ENCODE peak calls at places on chromosomes 6 and 20, in four cellular contexts. L is A549, K is suprapubic skin, S is heart left ventricle. W is an unnamed sample.

GRCh38 chr6:168666751-168667427 is 225.9 kb downstream of the SMOC2 start:
- DNase-seq in L (no peak), K (peak), S (no peak), W (no peak)

GRCh38 chr6:156163311-156163710 is 613.9 kb upstream of the ARID1B start:
- DNase-seq in L (no peak), K (no peak), S (no peak), W (no peak)

GRCh38 chr6:53439556-53439955 is 90.8 kb upstream of the ELOVL5 start:
- DNase-seq in L (no peak), K (no peak), S (no peak), W (no peak)

GRCh38 chr6:122286512-122286911 is 112.9 kb upstream of the HSF2 start:
- DNase-seq in L (no peak), K (no peak), S (no peak), W (no peak)

GRCh38 chr20:51335329-51335841 is 207.1 kb downstream of the NFATC2 start:
- DNase-seq in L (peak), K (no peak), S (no peak), W (peak)

GRCh38 chr6:21949211-21949801 is 347.5 kb downstream of the PRL start:
- DNase-seq in L (no peak), K (no peak), S (no peak), W (no peak)

GRCh38 chr20:25289886-25290597 is 42.2 kb downstream of the PYGB start:
- DNase-seq in L (no peak), K (no peak), S (peak), W (no peak)

GRCh38 chr6:157528931-157529653 is 148.1 kb downstream of the ZDHHC14 start:
- DNase-seq in L (no peak), K (no peak), S (no peak), W (no peak)

GRCh38 chr20:19017104-19017690 is 195.2 kb upstream of the SLC24A3 start:
- DNase-seq in L (no peak), K (no peak), S (no peak), W (no peak)

GRCh38 chr6:48714286-48715049 is 603.5 kb upstream of the PTCHD4 start:
- DNase-seq in L (no peak), K (no peak), S (no peak), W (no peak)

GRCh38 chr20:10236540-10237533 is 18.2 kb downstream of the SNAP25 start:
- DNase-seq in L (no peak), K (no peak), S (no peak), W (no peak)

GRCh38 chr6:85498596-85499258 is 48.8 kb downstream of the NT5E start:
- DNase-seq in L (no peak), K (no peak), S (no peak), W (no peak)

GRCh38 chr6:22251331-22251730 is 45.5 kb downstream of the PRL start:
- DNase-seq in L (no peak), K (no peak), S (no peak), W (peak)

GRCh38 chr20:50992733-50993457 is 30.0 kb downstream of the KCNG1 start:
- DNase-seq in L (peak), K (no peak), S (no peak), W (peak)

GRCh38 chr6:106450645-106451044 is 90.1 kb downstream of the CRYBG1 start:
- DNase-seq in L (no peak), K (no peak), S (no peak), W (no peak)

GRCh38 chr6:7446056-7446455 is 56.4 kb downstream of the RIOK1 start:
- DNase-seq in L (no peak), K (no peak), S (no peak), W (no peak)

GRCh38 chr6:166364480-166364879 is 18.3 kb downstream of the MPC1 start:
- DNase-seq in L (no peak), K (no peak), S (no peak), W (no peak)

GRCh38 chr20:56631318-56631989 is 2.3 kb downstream of the TFAP2C start:
- DNase-seq in L (no peak), K (no peak), S (no peak), W (no peak)

GRCh38 chr20:62371588-62372041 is 4.5 kb upstream of the LAMA5 start:
- DNase-seq in L (no peak), K (no peak), S (peak), W (no peak)

GRCh38 chr20:53497246-53497645 is 96.4 kb downstream of the ZNF217 start:
- DNase-seq in L (no peak), K (no peak), S (no peak), W (no peak)

DNA sequence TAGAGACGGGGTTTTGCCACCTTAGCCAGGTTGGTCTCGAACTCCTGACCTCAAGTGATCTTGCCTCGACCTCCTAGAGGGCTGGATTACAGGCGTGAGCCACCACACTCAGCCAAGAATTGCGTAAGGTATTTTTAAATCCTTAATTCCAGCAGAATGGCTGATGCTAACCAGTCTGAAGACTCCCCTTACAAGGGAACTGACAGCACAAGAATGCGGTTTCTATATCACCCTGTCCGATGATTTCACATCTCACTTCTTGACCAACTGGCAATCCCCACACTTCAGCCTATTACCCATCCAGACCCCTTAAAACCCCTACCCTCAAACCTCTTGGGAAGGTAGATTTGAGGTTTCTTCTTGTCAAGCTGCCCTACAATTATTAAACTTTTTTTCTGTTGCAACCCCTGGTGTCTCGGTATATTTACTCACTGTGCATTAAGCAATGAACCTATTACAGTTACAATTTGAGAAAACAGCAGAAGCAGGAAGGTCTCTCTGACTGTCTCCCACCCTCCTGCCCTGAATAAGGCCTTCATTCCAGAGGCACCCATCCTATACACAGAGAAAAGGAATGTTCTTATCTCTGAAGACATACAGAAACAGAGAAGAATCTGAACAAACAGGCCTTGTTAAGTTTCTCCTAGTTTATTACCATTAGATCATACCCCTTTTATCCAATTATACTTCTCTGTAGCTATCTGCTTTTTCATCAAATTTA is 164.9 kb downstream of the ARHGAP18 start:
- DNase-seq in L (no peak), K (no peak), S (no peak), W (no peak)
- TF ChIP-seq POLR2A in L (no peak), K (no peak), S (no peak), W (no peak)

DNA sequence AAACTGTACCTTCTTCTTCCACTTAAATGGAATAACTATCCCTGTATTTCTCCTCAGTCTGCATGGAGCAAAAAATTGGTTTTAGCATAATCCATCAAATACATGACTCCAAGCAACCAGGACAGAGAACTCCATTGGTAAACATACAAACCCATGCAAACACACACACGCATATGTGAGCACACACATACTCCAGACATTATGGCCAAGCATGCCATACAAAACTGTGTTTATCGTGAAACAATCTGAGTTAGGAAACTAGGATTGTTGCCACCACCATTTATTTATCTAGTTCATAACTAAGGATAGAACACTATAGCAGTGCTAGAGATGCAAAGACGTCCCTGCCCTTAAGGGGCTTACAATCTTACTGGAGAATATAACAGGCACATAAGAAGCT is 206.0 kb upstream of the SHLD1 start:
- DNase-seq in L (no peak), K (no peak), S (no peak), W (no peak)
- TF ChIP-seq POLR2A in L (no peak), K (no peak), S (no peak), W (no peak)

GRCh38 chr6:37456816-37457560 is 24.0 kb downstream of the CMTR1 start:
- DNase-seq in L (no peak), K (no peak), S (no peak), W (peak)

GRCh38 chr6:37454420-37455125 is 21.6 kb downstream of the CMTR1 start:
- DNase-seq in L (no peak), K (no peak), S (no peak), W (no peak)

GRCh38 chr6:37460805-37461204 is 27.8 kb downstream of the CMTR1 start:
- DNase-seq in L (no peak), K (no peak), S (no peak), W (no peak)

GRCh38 chr6:37456126-37456525 is 23.1 kb downstream of the CMTR1 start:
- DNase-seq in L (no peak), K (no peak), S (no peak), W (peak)

GRCh38 chr6:37459981-37460800 is 27.2 kb downstream of the CMTR1 start:
- DNase-seq in L (no peak), K (no peak), S (no peak), W (no peak)
- TF ChIP-seq POLR2A in L (no peak), K (no peak), S (no peak), W (no peak)

DNA sequence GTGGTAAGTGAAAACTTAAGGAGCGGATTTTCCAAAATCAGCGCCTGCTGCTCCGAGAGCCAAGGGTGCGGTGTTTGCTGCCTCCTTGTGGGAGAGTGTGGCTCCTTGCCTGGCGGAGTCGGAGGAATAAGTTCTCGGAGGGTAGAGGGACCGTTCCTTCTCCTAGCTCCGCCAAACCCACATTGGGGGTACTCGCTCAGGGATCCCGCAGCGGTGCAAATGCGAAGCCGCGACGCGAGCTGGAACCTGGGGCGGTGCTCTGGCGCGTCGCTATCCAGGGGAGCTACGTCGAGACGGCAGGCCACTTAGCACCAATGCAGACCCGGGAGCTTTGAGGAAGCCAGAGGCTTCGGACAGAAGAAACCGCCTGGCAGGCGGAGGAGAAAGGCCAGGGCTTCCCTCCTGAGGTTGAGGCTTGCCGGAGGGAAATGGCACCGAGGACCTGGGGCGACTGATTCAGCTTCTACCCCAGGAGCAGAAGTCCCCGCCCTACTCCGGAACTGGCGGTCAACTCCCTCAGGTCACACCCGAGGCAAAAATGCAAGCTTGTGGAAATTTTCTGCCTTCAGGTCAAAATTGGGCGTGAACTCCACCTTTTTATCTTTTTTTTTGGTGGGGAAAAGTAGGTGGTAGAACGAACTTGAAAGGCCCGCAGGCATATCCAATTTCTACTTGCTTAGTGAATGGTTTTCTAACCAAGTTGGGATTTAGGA is 5.7 kb upstream of the DDX43 start:
- DNase-seq in L (peak), K (no peak), S (peak), W (peak)
- TF ChIP-seq POLR2A in L (peak), K (no peak), S (no peak), W (peak)

DNA sequence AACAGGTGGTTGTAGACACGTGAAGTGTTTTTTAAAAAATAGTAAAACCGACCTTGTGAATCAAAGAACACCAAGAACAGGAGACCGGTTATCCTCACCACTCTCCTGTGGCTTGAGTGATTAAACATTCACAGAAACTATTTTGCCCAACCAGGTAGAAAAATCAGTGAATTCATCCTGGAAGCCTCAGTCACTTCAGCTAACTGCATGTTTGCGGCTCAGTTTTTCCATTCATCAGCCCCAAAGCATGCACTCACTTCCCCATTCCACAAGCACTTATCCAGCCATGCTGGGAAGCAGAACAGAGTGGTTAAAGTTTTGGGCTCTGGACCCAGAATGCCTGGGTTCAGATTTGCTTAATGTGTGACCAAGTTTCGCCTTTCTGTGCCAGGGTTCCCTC is 2.4 kb downstream of the LRRN4 start:
- DNase-seq in L (no peak), K (no peak), S (no peak), W (no peak)
- TF ChIP-seq POLR2A in L (no peak), K (no peak), S (no peak), W (no peak)

GRCh38 chr6:101716387-101716786 is 322.9 kb downstream of the GRIK2 start:
- DNase-seq in L (no peak), K (no peak), S (no peak), W (no peak)

GRCh38 chr6:101716810-101717209 is 323.3 kb downstream of the GRIK2 start:
- DNase-seq in L (no peak), K (no peak), S (no peak), W (no peak)

GRCh38 chr6:101705866-101706265 is 312.4 kb downstream of the GRIK2 start:
- DNase-seq in L (no peak), K (no peak), S (no peak), W (no peak)

GRCh38 chr6:101706576-101706975 is 313.1 kb downstream of the GRIK2 start:
- DNase-seq in L (no peak), K (no peak), S (no peak), W (no peak)

GRCh38 chr6:101711518-101711917 is 318.0 kb downstream of the GRIK2 start:
- DNase-seq in L (no peak), K (no peak), S (no peak), W (no peak)
- TF ChIP-seq POLR2A in L (no peak), K (no peak), S (no peak), W (no peak)

DNA sequence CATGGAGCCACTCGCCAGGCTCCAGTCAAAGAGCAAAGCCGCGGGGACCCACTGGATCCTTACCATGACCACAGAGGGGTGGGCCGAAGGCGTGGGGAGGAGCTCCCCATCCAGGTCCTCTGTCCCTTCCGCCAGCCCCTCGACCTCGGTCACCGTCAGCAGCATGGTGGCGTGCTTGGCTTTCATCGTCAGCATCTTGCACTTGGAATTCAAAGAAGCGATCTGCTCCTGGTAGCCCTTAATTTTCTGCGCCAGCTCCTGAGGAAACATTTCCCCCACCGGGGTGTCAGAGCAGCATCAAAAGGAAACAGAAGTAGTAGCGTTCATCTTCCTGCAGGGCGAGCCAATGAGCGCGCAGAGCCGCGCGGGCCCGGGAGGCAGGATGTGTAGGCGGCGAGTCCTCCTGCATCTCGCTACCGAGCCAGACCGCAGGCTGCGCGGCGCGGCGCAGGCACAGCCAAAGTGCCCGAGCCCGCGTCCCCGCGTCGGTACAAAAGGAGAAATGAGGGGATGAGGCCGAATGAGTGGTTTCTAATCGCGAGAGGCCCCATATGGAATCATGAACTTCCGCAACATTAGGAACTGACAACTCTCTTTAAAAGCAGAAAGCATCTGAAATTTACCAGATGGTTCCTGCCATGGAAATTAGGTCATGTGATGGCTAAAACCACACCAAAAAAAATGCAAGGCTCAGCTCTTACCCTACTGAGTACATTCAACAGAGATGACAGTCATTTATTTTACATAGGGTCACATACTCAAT is 335.2 kb downstream of the SYNE1 start:
- DNase-seq in L (peak), K (peak), S (peak), W (peak)
- TF ChIP-seq POLR2A in L (peak), K (no peak), S (peak), W (peak)

GRCh38 chr6:6224933-6225486 is 95.5 kb downstream of the F13A1 start:
- DNase-seq in L (no peak), K (no peak), S (no peak), W (no peak)

GRCh38 chr6:6227896-6228295 is 92.6 kb downstream of the F13A1 start:
- DNase-seq in L (no peak), K (no peak), S (no peak), W (no peak)

GRCh38 chr6:6230286-6230685 is 90.2 kb downstream of the F13A1 start:
- DNase-seq in L (no peak), K (no peak), S (no peak), W (no peak)

GRCh38 chr6:6221829-6222535 is 98.5 kb downstream of the F13A1 start:
- DNase-seq in L (no peak), K (no peak), S (no peak), W (no peak)

DNA sequence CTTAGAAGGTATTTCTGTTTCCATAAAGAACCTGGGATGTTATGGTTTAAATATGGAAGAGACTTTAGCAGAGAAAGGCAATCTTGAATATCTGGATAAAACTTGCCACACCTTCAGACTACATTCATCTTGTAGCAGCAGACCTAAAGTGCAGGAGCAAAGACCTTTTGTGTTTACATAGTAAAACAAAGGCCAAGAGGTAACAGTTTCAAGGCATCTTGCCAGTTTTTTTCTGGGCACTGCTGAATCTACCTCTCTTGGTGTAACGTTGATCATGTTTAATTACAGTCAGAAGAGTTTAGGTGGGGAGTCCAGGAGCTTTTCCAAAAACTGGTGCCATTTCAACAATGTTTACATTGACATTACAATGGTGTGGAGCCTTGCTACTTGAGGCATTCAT is 94.6 kb downstream of the F13A1 start:
- DNase-seq in L (no peak), K (no peak), S (no peak), W (no peak)
- TF ChIP-seq POLR2A in L (no peak), K (no peak), S (no peak), W (no peak)